ENCODE peak calls at places on chromosome 1, in ten cellular contexts. One of them, this sample, is unnamed. For H3K4me1, the result is how much of the 10 kb centered on the place peaks cover.

GRCh38 chr1:18716112-18716784 is 85.6 kb downstream of the PAX7 start:
- DNase-seq in fibroblast of lung: no peak
- DNase-seq in tibial artery: no peak
- DNase-seq in neural progenitor cell: no peak
- DNase-seq in stomach: no peak
- DNase-seq in uterus: no peak
- DNase-seq in CD8-positive, alpha-beta memory T cell: no peak
- DNase-seq in heart right ventricle: no peak
- DNase-seq in mesenchymal stem cell: no peak
- DNase-seq in lower lobe of right lung: no peak
- DNase-seq in this sample: no peak

GRCh38 chr1:240417317-240417716 is 194.6 kb downstream of the GREM2 start:
- DNase-seq in uterus: no peak
- DNase-seq in stomach: no peak
- DNase-seq in mesenchymal stem cell: no peak
- DNase-seq in CD8-positive, alpha-beta memory T cell: no peak
- DNase-seq in heart right ventricle: no peak
- DNase-seq in tibial artery: no peak
- DNase-seq in lower lobe of right lung: no peak
- DNase-seq in fibroblast of lung: no peak
- DNase-seq in neural progenitor cell: no peak
- DNase-seq in this sample: peak

GRCh38 chr1:230441183-230441582 is 15.1 kb upstream of the PGBD5 start:
- DNase-seq in CD8-positive, alpha-beta memory T cell: no peak
- DNase-seq in neural progenitor cell: no peak
- DNase-seq in fibroblast of lung: no peak
- DNase-seq in heart right ventricle: no peak
- DNase-seq in stomach: no peak
- DNase-seq in lower lobe of right lung: no peak
- DNase-seq in uterus: no peak
- DNase-seq in tibial artery: no peak
- DNase-seq in mesenchymal stem cell: no peak
- DNase-seq in this sample: no peak

GRCh38 chr1:231187556-231187955 is 25.7 kb downstream of the TRIM67 start:
- DNase-seq in neural progenitor cell: no peak
- DNase-seq in uterus: no peak
- DNase-seq in lower lobe of right lung: no peak
- DNase-seq in fibroblast of lung: no peak
- DNase-seq in mesenchymal stem cell: no peak
- DNase-seq in stomach: no peak
- DNase-seq in CD8-positive, alpha-beta memory T cell: no peak
- DNase-seq in heart right ventricle: no peak
- DNase-seq in tibial artery: no peak
- DNase-seq in this sample: no peak

GRCh38 chr1:204190212-204191211 is 5.8 kb downstream of the KISS1 start:
- DNase-seq in tibial artery: no peak
- DNase-seq in lower lobe of right lung: no peak
- DNase-seq in mesenchymal stem cell: peak
- DNase-seq in stomach: no peak
- DNase-seq in heart right ventricle: no peak
- DNase-seq in CD8-positive, alpha-beta memory T cell: no peak
- DNase-seq in uterus: peak
- DNase-seq in neural progenitor cell: peak
- DNase-seq in fibroblast of lung: peak
- DNase-seq in this sample: peak

GRCh38 chr1:243713470-243714186 is 136.4 kb downstream of the AKT3 start:
- DNase-seq in CD8-positive, alpha-beta memory T cell: no peak
- DNase-seq in lower lobe of right lung: no peak
- DNase-seq in neural progenitor cell: peak
- DNase-seq in mesenchymal stem cell: peak
- DNase-seq in tibial artery: no peak
- DNase-seq in stomach: no peak
- DNase-seq in heart right ventricle: peak
- DNase-seq in uterus: peak
- DNase-seq in fibroblast of lung: peak
- DNase-seq in this sample: peak

GRCh38 chr1:91065337-91065736 is 43.5 kb upstream of the ZNF644 start:
- DNase-seq in heart right ventricle: no peak
- DNase-seq in fibroblast of lung: no peak
- DNase-seq in mesenchymal stem cell: no peak
- DNase-seq in stomach: no peak
- DNase-seq in uterus: no peak
- DNase-seq in lower lobe of right lung: no peak
- DNase-seq in neural progenitor cell: no peak
- DNase-seq in CD8-positive, alpha-beta memory T cell: no peak
- DNase-seq in tibial artery: no peak
- DNase-seq in this sample: no peak

GRCh38 chr1:159171254-159171687 is at the start of gene CADM3:
- DNase-seq in neural progenitor cell: peak
- DNase-seq in mesenchymal stem cell: no peak
- DNase-seq in stomach: no peak
- DNase-seq in uterus: no peak
- DNase-seq in lower lobe of right lung: no peak
- DNase-seq in fibroblast of lung: no peak
- DNase-seq in heart right ventricle: no peak
- DNase-seq in CD8-positive, alpha-beta memory T cell: no peak
- DNase-seq in tibial artery: no peak
- DNase-seq in this sample: no peak

GRCh38 chr1:9890224-9890731 is 19.8 kb downstream of the CTNNBIP1 start:
- DNase-seq in uterus: peak
- DNase-seq in tibial artery: no peak
- DNase-seq in heart right ventricle: peak
- DNase-seq in neural progenitor cell: peak
- DNase-seq in stomach: peak
- DNase-seq in CD8-positive, alpha-beta memory T cell: no peak
- DNase-seq in lower lobe of right lung: no peak
- DNase-seq in fibroblast of lung: peak
- DNase-seq in mesenchymal stem cell: peak
- DNase-seq in this sample: peak

GRCh38 chr1:205688681-205689080 is 8.4 kb upstream of the SLC45A3 start:
- DNase-seq in tibial artery: no peak
- DNase-seq in uterus: no peak
- DNase-seq in heart right ventricle: no peak
- DNase-seq in lower lobe of right lung: no peak
- DNase-seq in stomach: no peak
- DNase-seq in CD8-positive, alpha-beta memory T cell: no peak
- DNase-seq in neural progenitor cell: no peak
- DNase-seq in fibroblast of lung: no peak
- DNase-seq in mesenchymal stem cell: no peak
- DNase-seq in this sample: no peak

GRCh38 chr1:9878421-9878820 is 31.6 kb downstream of the CTNNBIP1 start:
- DNase-seq in tibial artery: no peak
- DNase-seq in uterus: no peak
- DNase-seq in heart right ventricle: no peak
- DNase-seq in lower lobe of right lung: no peak
- DNase-seq in fibroblast of lung: no peak
- DNase-seq in stomach: no peak
- DNase-seq in CD8-positive, alpha-beta memory T cell: no peak
- DNase-seq in mesenchymal stem cell: no peak
- DNase-seq in neural progenitor cell: no peak
- DNase-seq in this sample: no peak

GRCh38 chr1:243435824-243436223 is 180.0 kb downstream of the SDCCAG8 start:
- DNase-seq in heart right ventricle: no peak
- DNase-seq in mesenchymal stem cell: no peak
- DNase-seq in neural progenitor cell: no peak
- DNase-seq in uterus: no peak
- DNase-seq in fibroblast of lung: no peak
- DNase-seq in lower lobe of right lung: no peak
- DNase-seq in tibial artery: no peak
- DNase-seq in stomach: no peak
- DNase-seq in CD8-positive, alpha-beta memory T cell: no peak
- DNase-seq in this sample: no peak

GRCh38 chr1:6581561-6582305 is 1.9 kb downstream of the ZBTB48 start:
- DNase-seq in uterus: no peak
- DNase-seq in tibial artery: no peak
- DNase-seq in heart right ventricle: no peak
- DNase-seq in mesenchymal stem cell: no peak
- DNase-seq in CD8-positive, alpha-beta memory T cell: no peak
- DNase-seq in stomach: no peak
- DNase-seq in neural progenitor cell: no peak
- DNase-seq in fibroblast of lung: no peak
- DNase-seq in lower lobe of right lung: peak
- DNase-seq in this sample: no peak

GRCh38 chr1:221246067-221246466 is 366.8 kb downstream of the HLX start:
- DNase-seq in lower lobe of right lung: no peak
- DNase-seq in CD8-positive, alpha-beta memory T cell: no peak
- DNase-seq in tibial artery: no peak
- DNase-seq in stomach: no peak
- DNase-seq in fibroblast of lung: no peak
- DNase-seq in heart right ventricle: no peak
- DNase-seq in neural progenitor cell: no peak
- DNase-seq in mesenchymal stem cell: no peak
- DNase-seq in uterus: no peak
- DNase-seq in this sample: no peak

GRCh38 chr1:223815865-223816264 is 29.9 kb downstream of the TP53BP2 start:
- DNase-seq in mesenchymal stem cell: peak
- DNase-seq in uterus: no peak
- DNase-seq in neural progenitor cell: no peak
- DNase-seq in fibroblast of lung: no peak
- DNase-seq in heart right ventricle: no peak
- DNase-seq in stomach: no peak
- DNase-seq in CD8-positive, alpha-beta memory T cell: no peak
- DNase-seq in lower lobe of right lung: no peak
- DNase-seq in tibial artery: no peak
- DNase-seq in this sample: peak
- H3K4me3 ChIP-seq in mesenchymal stem cell: no peak
- H3K4me3 ChIP-seq in uterus: no peak
- H3K4me3 ChIP-seq in neural progenitor cell: no peak
- H3K4me3 ChIP-seq in fibroblast of lung: no peak
- H3K4me3 ChIP-seq in heart right ventricle: no peak
- H3K4me3 ChIP-seq in stomach: no peak
- H3K4me3 ChIP-seq in CD8-positive, alpha-beta memory T cell: no peak
- H3K4me3 ChIP-seq in lower lobe of right lung: no peak
- H3K4me3 ChIP-seq in tibial artery: no peak
- H3K4me3 ChIP-seq in this sample: no peak

DNA sequence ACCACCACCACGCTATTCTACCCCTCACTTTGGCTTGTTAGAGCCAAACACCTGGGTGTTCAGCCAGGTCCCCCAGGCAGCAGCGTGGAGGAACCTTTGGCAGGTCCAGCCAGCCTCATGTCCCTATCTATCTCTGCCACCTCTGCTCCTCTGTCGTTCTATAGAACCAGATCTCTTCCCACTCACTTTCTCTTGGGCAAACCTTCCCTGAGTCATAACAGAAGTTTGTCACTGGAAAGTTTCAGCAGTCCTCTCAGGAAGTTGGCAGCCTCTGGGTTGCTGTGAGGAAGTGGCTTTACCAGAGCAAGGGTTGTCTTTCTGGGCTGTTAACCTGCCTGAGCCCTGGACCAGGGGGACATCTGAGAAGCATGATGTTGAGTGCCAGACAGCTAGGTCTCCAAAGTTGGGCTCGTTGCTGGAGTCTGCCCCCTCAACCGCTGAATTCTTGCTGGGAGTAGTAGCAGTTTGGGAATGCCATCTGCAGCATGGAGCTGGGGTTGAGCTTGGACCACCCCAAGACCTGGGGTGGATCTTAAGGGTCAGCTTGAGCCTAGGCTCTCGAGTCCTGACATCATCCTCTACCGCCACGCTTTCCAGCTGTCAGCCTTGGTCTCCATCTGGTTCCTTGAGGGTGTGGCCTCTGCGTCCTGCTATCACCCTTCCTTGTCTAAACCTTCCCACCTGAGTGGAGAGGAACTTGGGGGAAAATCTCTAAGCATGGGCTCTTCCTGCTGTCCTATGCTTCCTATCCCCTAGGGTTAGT is 870 bp upstream of the SH3BGRL3 start:
- DNase-seq in CD8-positive, alpha-beta memory T cell: no peak
- DNase-seq in lower lobe of right lung: no peak
- DNase-seq in stomach: peak
- DNase-seq in uterus: peak
- DNase-seq in neural progenitor cell: peak
- DNase-seq in heart right ventricle: no peak
- DNase-seq in fibroblast of lung: peak
- DNase-seq in tibial artery: peak
- DNase-seq in mesenchymal stem cell: peak
- DNase-seq in this sample: peak
- H3K4me1 ChIP-seq in CD8-positive, alpha-beta memory T cell: half or more
- H3K4me1 ChIP-seq in lower lobe of right lung: half or more
- H3K4me1 ChIP-seq in stomach: half or more
- H3K4me1 ChIP-seq in uterus: under half
- H3K4me1 ChIP-seq in neural progenitor cell: under half
- H3K4me1 ChIP-seq in heart right ventricle: half or more
- H3K4me1 ChIP-seq in fibroblast of lung: half or more
- H3K4me1 ChIP-seq in tibial artery: half or more
- H3K4me1 ChIP-seq in mesenchymal stem cell: under half
- H3K4me1 ChIP-seq in this sample: half or more

GRCh38 chr1:77234943-77235342 is 15.7 kb upstream of the PIGK start:
- DNase-seq in lower lobe of right lung: no peak
- DNase-seq in fibroblast of lung: no peak
- DNase-seq in uterus: no peak
- DNase-seq in CD8-positive, alpha-beta memory T cell: no peak
- DNase-seq in mesenchymal stem cell: no peak
- DNase-seq in stomach: no peak
- DNase-seq in neural progenitor cell: no peak
- DNase-seq in heart right ventricle: no peak
- DNase-seq in tibial artery: no peak
- DNase-seq in this sample: no peak
- H3K4me3 ChIP-seq in lower lobe of right lung: no peak
- H3K4me3 ChIP-seq in fibroblast of lung: no peak
- H3K4me3 ChIP-seq in uterus: no peak
- H3K4me3 ChIP-seq in CD8-positive, alpha-beta memory T cell: no peak
- H3K4me3 ChIP-seq in mesenchymal stem cell: no peak
- H3K4me3 ChIP-seq in stomach: no peak
- H3K4me3 ChIP-seq in neural progenitor cell: no peak
- H3K4me3 ChIP-seq in heart right ventricle: no peak
- H3K4me3 ChIP-seq in tibial artery: no peak
- H3K4me3 ChIP-seq in this sample: no peak

GRCh38 chr1:31577515-31578191 is 1.3 kb downstream of the TINAGL1 start:
- DNase-seq in neural progenitor cell: no peak
- DNase-seq in fibroblast of lung: peak
- DNase-seq in mesenchymal stem cell: no peak
- DNase-seq in uterus: no peak
- DNase-seq in lower lobe of right lung: no peak
- DNase-seq in CD8-positive, alpha-beta memory T cell: no peak
- DNase-seq in heart right ventricle: no peak
- DNase-seq in tibial artery: no peak
- DNase-seq in stomach: no peak
- DNase-seq in this sample: no peak

GRCh38 chr1:31576743-31577455 is 584 bp downstream of the TINAGL1 start:
- DNase-seq in uterus: no peak
- DNase-seq in stomach: peak
- DNase-seq in CD8-positive, alpha-beta memory T cell: no peak
- DNase-seq in heart right ventricle: no peak
- DNase-seq in fibroblast of lung: no peak
- DNase-seq in mesenchymal stem cell: no peak
- DNase-seq in tibial artery: no peak
- DNase-seq in neural progenitor cell: no peak
- DNase-seq in lower lobe of right lung: no peak
- DNase-seq in this sample: no peak

GRCh38 chr1:31576201-31576669 is at the start of gene TINAGL1:
- DNase-seq in stomach: peak
- DNase-seq in uterus: peak
- DNase-seq in heart right ventricle: peak
- DNase-seq in CD8-positive, alpha-beta memory T cell: no peak
- DNase-seq in neural progenitor cell: peak
- DNase-seq in lower lobe of right lung: peak
- DNase-seq in tibial artery: peak
- DNase-seq in fibroblast of lung: no peak
- DNase-seq in mesenchymal stem cell: peak
- DNase-seq in this sample: no peak

GRCh38 chr1:31574749-31575372 is 1.5 kb upstream of the TINAGL1 start:
- DNase-seq in neural progenitor cell: peak
- DNase-seq in tibial artery: no peak
- DNase-seq in heart right ventricle: no peak
- DNase-seq in fibroblast of lung: no peak
- DNase-seq in stomach: no peak
- DNase-seq in uterus: no peak
- DNase-seq in CD8-positive, alpha-beta memory T cell: no peak
- DNase-seq in mesenchymal stem cell: peak
- DNase-seq in lower lobe of right lung: no peak
- DNase-seq in this sample: no peak

GRCh38 chr1:31575373-31576140 is 758 bp upstream of the TINAGL1 start:
- DNase-seq in stomach: peak
- DNase-seq in tibial artery: no peak
- DNase-seq in neural progenitor cell: peak
- DNase-seq in uterus: no peak
- DNase-seq in fibroblast of lung: no peak
- DNase-seq in lower lobe of right lung: peak
- DNase-seq in heart right ventricle: no peak
- DNase-seq in mesenchymal stem cell: no peak
- DNase-seq in CD8-positive, alpha-beta memory T cell: no peak
- DNase-seq in this sample: no peak
- H3K4me1 ChIP-seq in stomach: half or more
- H3K4me1 ChIP-seq in tibial artery: half or more
- H3K4me1 ChIP-seq in neural progenitor cell: under half
- H3K4me1 ChIP-seq in uterus: under half
- H3K4me1 ChIP-seq in fibroblast of lung: under half
- H3K4me1 ChIP-seq in lower lobe of right lung: under half
- H3K4me1 ChIP-seq in heart right ventricle: half or more
- H3K4me1 ChIP-seq in mesenchymal stem cell: half or more
- H3K4me1 ChIP-seq in CD8-positive, alpha-beta memory T cell: under half
- H3K4me1 ChIP-seq in this sample: under half

This sample was measured in adipocyte.